ENCODE peak calls at places on chromosomes 11 and 22, in seven cellular contexts. R is SHP77; Q is skeletal muscle cell; I is CD8-positive, alpha-beta memory T cell; D is epithelial cell of proximal tubule; P is uterus; S is GM12891. G is an unnamed sample.

GRCh38 chr22:19882446-19883381 is 28.0 kb upstream of the GNB1L start:
- DNase-seq in I (no peak), S (no peak), D (no peak), R (no peak), Q (no peak), P (peak; percentile 13), G (no peak)

GRCh38 chr11:89458646-89459045 is 32.5 kb downstream of the NOX4 start:
- DNase-seq in D (peak; percentile 61), P (no peak), S (no peak), Q (peak; percentile 12), R (no peak), I (no peak), G (no peak)

GRCh38 chr11:45021001-45021400 is 70.3 kb upstream of the TP53I11 start:
- DNase-seq in D (no peak), P (no peak), S (no peak), I (no peak), R (no peak), Q (no peak), G (no peak)

GRCh38 chr22:36285545-36285944 is 32.6 kb downstream of the APOL1 start:
- DNase-seq in R (no peak), Q (no peak), P (no peak), I (no peak), S (no peak), D (no peak), G (no peak)

GRCh38 chr11:31802990-31803812 is 7.9 kb downstream of the PAX6 start:
- DNase-seq in I (no peak), Q (no peak), D (no peak), S (no peak), R (no peak), P (no peak), G (no peak)

GRCh38 chr22:25064894-25065560 is 112.5 kb downstream of the KIAA1671 start:
- DNase-seq in D (no peak), R (no peak), S (no peak), I (no peak), Q (no peak), P (no peak), G (no peak)

GRCh38 chr22:26889794-26890193 is 232.4 kb downstream of the MIAT start:
- DNase-seq in R (no peak), P (no peak), I (no peak), D (no peak), S (no peak), Q (no peak), G (no peak)

GRCh38 chr11:79902493-79902892 is 461.7 kb upstream of the TENM4 start:
- DNase-seq in P (no peak), I (no peak), S (no peak), R (no peak), Q (peak; percentile 4), D (peak; percentile 79), G (no peak)

GRCh38 chr11:73087730-73088129 is 54.4 kb downstream of the FCHSD2 start:
- DNase-seq in P (no peak), R (no peak), I (no peak), D (no peak), S (no peak), Q (peak; percentile 3), G (no peak)

GRCh38 chr11:45086526-45086925 is 59.9 kb upstream of the PRDM11 start:
- DNase-seq in I (no peak), D (no peak), Q (no peak), P (no peak), R (no peak), S (no peak), G (no peak)

GRCh38 chr11:27209562-27210005 is 153.4 kb downstream of the CCDC34 start:
- DNase-seq in S (no peak), I (no peak), D (peak; percentile 76), R (no peak), P (no peak), Q (peak; percentile 92), G (peak; percentile 45)

GRCh38 chr22:30636226-30637077 is 871 bp downstream of the SLC35E4 start:
- DNase-seq in S (no peak), I (peak; percentile 7), P (peak; percentile 31), D (no peak), Q (no peak), R (peak; percentile 46), G (no peak)

GRCh38 chr11:109521571-109522086 is 99.6 kb downstream of the C11orf87 start:
- DNase-seq in I (no peak), D (no peak), R (no peak), S (no peak), P (no peak), Q (no peak), G (no peak)

GRCh38 chr22:20299736-20300136 is 20.1 kb downstream of the DGCR6L start:
- DNase-seq in P (no peak), I (no peak), D (no peak), Q (no peak), S (no peak), R (peak; percentile 33), G (no peak)

GRCh38 chr11:8671651-8672062 is 10.8 kb downstream of the TRIM66 start:
- DNase-seq in D (no peak), I (no peak), R (no peak), S (no peak), P (peak; percentile 78), Q (peak; percentile 69), G (peak; percentile 52)

GRCh38 chr11:57073121-57073520 is 84.4 kb downstream of the OR5AK2 start:
- DNase-seq in P (no peak), I (no peak), Q (no peak), S (no peak), R (no peak), D (no peak), G (no peak)

GRCh38 chr22:19178065-19178658 is 374 bp downstream of the SLC25A1 start:
- DNase-seq in R (peak; percentile 39), P (peak; percentile 46), D (no peak), I (peak; percentile 59), Q (no peak), S (peak; percentile 59), G (no peak)

GRCh38 chr11:66289548-66290331 is 797 bp upstream of the YIF1A start:
- DNase-seq in I (no peak), P (no peak), D (no peak), R (peak; percentile 79), Q (no peak), S (peak; percentile 90), G (peak; percentile 30)

GRCh38 chr11:11993814-11994213 is 14.6 kb downstream of the DKK3 start:
- DNase-seq in R (no peak), Q (no peak), D (no peak), P (no peak), S (no peak), I (no peak), G (no peak)

GRCh38 chr11:17600316-17601205 is 53.5 kb downstream of the OTOG start:
- DNase-seq in S (no peak), P (no peak), R (no peak), Q (no peak), D (no peak), I (no peak), G (no peak)

GRCh38 chr22:45709866-45710265 is 38.2 kb downstream of the ATXN10 start:
- DNase-seq in D (no peak), P (no peak), I (no peak), Q (no peak), R (no peak), S (no peak), G (no peak)

GRCh38 chr22:28977481-28977971 is 84.1 kb downstream of the C22orf31 start:
- DNase-seq in I (no peak), R (no peak), Q (no peak), S (no peak), P (no peak), D (no peak), G (no peak)

GRCh38 chr22:47167056-47167455 is 404.6 kb downstream of the TBC1D22A start:
- DNase-seq in Q (no peak), R (no peak), D (no peak), S (no peak), P (no peak), I (no peak), G (no peak)

GRCh38 chr11:120389693-120390584 is 53.7 kb downstream of the ARHGEF12 start:
- DNase-seq in P (no peak), S (no peak), D (no peak), Q (no peak), R (no peak), I (no peak), G (no peak)

GRCh38 chr11:111604392-111605009 is 2.3 kb downstream of the SIK2 start:
- DNase-seq in I (peak; percentile 26), P (no peak), R (peak; percentile 75), D (no peak), S (no peak), Q (no peak), G (no peak)

GRCh38 chr11:23134627-23135026 is 274.4 kb upstream of the CCDC179 start:
- DNase-seq in Q (no peak), D (no peak), R (no peak), I (no peak), S (no peak), P (no peak), G (no peak)

GRCh38 chr11:102592634-102593581 is 32.2 kb downstream of the MMP20 start:
- DNase-seq in I (no peak), P (no peak), D (no peak), R (peak; percentile 21), S (no peak), Q (no peak), G (no peak)

GRCh38 chr11:2099523-2100316 is 39.5 kb downstream of the IGF2 start:
- DNase-seq in S (no peak), P (no peak), D (no peak), I (no peak), R (no peak), Q (peak; percentile 15), G (no peak)

GRCh38 chr11:10709299-10710086 is 15.9 kb upstream of the IRAG1 start:
- DNase-seq in S (no peak), D (no peak), Q (no peak), P (no peak), I (no peak), R (no peak), G (no peak)

GRCh38 chr11:30107899-30108298 is 91.1 kb upstream of the KCNA4 start:
- DNase-seq in Q (peak; percentile 90), D (peak; percentile 68), S (no peak), P (no peak), R (no peak), I (no peak), G (no peak)

GRCh38 chr22:50115693-50116092 is 25.9 kb downstream of the MOV10L1 start:
- DNase-seq in I (no peak), S (no peak), R (peak; percentile 93), Q (no peak), D (no peak), P (no peak), G (peak; percentile 60)

GRCh38 chr11:71500601-71501021 is 26.5 kb upstream of the KRTAP5-7 start:
- DNase-seq in S (no peak), P (no peak), R (peak; percentile 32), Q (no peak), D (no peak), I (no peak), G (no peak)

GRCh38 chr11:7347611-7348431 is 96.1 kb downstream of the SYT9 start:
- DNase-seq in S (no peak), D (no peak), R (no peak), P (no peak), Q (no peak), I (no peak), G (no peak)

GRCh38 chr11:77617892-77618291 is 19.7 kb downstream of the CLNS1A start:
- DNase-seq in I (no peak), D (peak; percentile 22), S (no peak), P (no peak), Q (no peak), R (no peak), G (no peak)

GRCh38 chr22:49968313-49968830 is 7.8 kb downstream of the PIM3 start:
- DNase-seq in I (no peak), D (no peak), R (no peak), S (no peak), Q (no peak), P (no peak), G (no peak)

GRCh38 chr11:77109236-77110019 is 6.8 kb downstream of the OMP start:
- DNase-seq in P (no peak), R (no peak), D (no peak), I (no peak), Q (no peak), S (no peak), G (no peak)

G was measured in pulmonary artery endothelial cell.